ENCODE peak calls at places on chromosomes 13 and 19, in four cellular contexts. G, O, M and L are unnamed samples.

GRCh38 chr13:82817133-82817532 is 1065.1 kb downstream of the SLITRK1 start:
- DNase-seq in M (no peak), G (no peak), O (no peak), L (no peak)

GRCh38 chr19:49432141-49433073 is 7.2 kb downstream of the GFY start:
- DNase-seq in M (no peak), G (peak), O (no peak), L (no peak)

GRCh38 chr19:681029-681626 is 4.9 kb downstream of the FSTL3 start:
- DNase-seq in O (peak), M (no peak), G (peak), L (peak)

GRCh38 chr19:12055784-12056183 is 3.0 kb upstream of the ZNF878 start:
- DNase-seq in G (no peak), M (no peak), O (no peak), L (no peak)

GRCh38 chr13:34577051-34577450 is 365.0 kb upstream of the NBEA start:
- DNase-seq in M (no peak), G (no peak), O (no peak), L (no peak)

GRCh38 chr19:10517760-10518443 is 655 bp upstream of the S1PR5 start:
- DNase-seq in G (peak), M (no peak), O (peak), L (peak)

GRCh38 chr13:112444416-112445399 is 68.6 kb downstream of the SPACA7 start:
- DNase-seq in O (no peak), M (no peak), G (no peak), L (no peak)

GRCh38 chr13:94708031-94708571 is 4.2 kb downstream of the SOX21 start:
- DNase-seq in O (peak), M (no peak), G (peak), L (no peak)

GRCh38 chr19:42965204-42965603 is 28.2 kb upstream of the PSG7 start:
- DNase-seq in M (no peak), O (no peak), G (no peak), L (no peak)

GRCh38 chr19:30093966-30094770 is 152.1 kb downstream of the URI1 start:
- DNase-seq in O (no peak), M (no peak), G (no peak), L (no peak)

GRCh38 chr19:55447421-55448174 is 4.5 kb upstream of the SHISA7 start:
- DNase-seq in O (no peak), G (no peak), M (no peak), L (peak)

GRCh38 chr19:15014579-15014978 is 34.7 kb upstream of the CASP14 start:
- DNase-seq in O (peak), M (no peak), G (peak), L (peak)

GRCh38 chr19:30071871-30072270 is 129.8 kb downstream of the URI1 start:
- DNase-seq in G (no peak), M (no peak), O (no peak), L (no peak)

GRCh38 chr13:84400711-84401110 is 518.4 kb upstream of the SLITRK1 start:
- DNase-seq in M (no peak), O (no peak), G (no peak), L (no peak)

GRCh38 chr13:112522578-112522977 is 65.4 kb downstream of the TUBGCP3 start:
- DNase-seq in M (no peak), O (no peak), G (no peak), L (no peak)

GRCh38 chr13:109576331-109576813 is 210.0 kb downstream of the IRS2 start:
- DNase-seq in O (no peak), M (no peak), G (no peak), L (no peak)

GRCh38 chr13:106917673-106918652 is 350.0 kb upstream of the ARGLU1 start:
- DNase-seq in G (peak), O (peak), M (no peak), L (peak)

GRCh38 chr13:26342898-26343297 is 89.0 kb downstream of the CDK8 start:
- DNase-seq in G (no peak), M (no peak), O (no peak), L (no peak)

GRCh38 chr19:11257827-11258380 is 4.4 kb downstream of the DOCK6 start:
- DNase-seq in M (no peak), G (no peak), O (no peak), L (no peak)

GRCh38 chr19:1768918-1769644 is 15.8 kb downstream of the ONECUT3 start:
- DNase-seq in M (no peak), O (no peak), G (no peak), L (no peak)

GRCh38 chr19:46491975-46492682 is 3.5 kb downstream of the PNMA8B start:
- DNase-seq in M (no peak), O (no peak), G (no peak), L (no peak)

GRCh38 chr19:57872450-57872849 is 16.4 kb downstream of the ZNF814 start:
- DNase-seq in O (no peak), M (no peak), G (no peak), L (no peak)
- TF ChIP-seq ELF4 in O (no peak), M (no peak), G (no peak), L (no peak)

GRCh38 chr13:27635256-27635655 is 13.6 kb downstream of the POLR1D start:
- DNase-seq in M (no peak), G (no peak), O (no peak), L (no peak)

GRCh38 chr13:27638521-27638920 is 16.8 kb downstream of the POLR1D start:
- DNase-seq in G (no peak), O (no peak), M (no peak), L (no peak)

GRCh38 chr13:27634791-27635190 is 13.1 kb downstream of the POLR1D start:
- DNase-seq in M (no peak), O (no peak), G (no peak), L (no peak)

GRCh38 chr13:27637289-27637626 is 15.6 kb downstream of the POLR1D start:
- DNase-seq in G (no peak), M (peak), O (no peak), L (no peak)

DNA sequence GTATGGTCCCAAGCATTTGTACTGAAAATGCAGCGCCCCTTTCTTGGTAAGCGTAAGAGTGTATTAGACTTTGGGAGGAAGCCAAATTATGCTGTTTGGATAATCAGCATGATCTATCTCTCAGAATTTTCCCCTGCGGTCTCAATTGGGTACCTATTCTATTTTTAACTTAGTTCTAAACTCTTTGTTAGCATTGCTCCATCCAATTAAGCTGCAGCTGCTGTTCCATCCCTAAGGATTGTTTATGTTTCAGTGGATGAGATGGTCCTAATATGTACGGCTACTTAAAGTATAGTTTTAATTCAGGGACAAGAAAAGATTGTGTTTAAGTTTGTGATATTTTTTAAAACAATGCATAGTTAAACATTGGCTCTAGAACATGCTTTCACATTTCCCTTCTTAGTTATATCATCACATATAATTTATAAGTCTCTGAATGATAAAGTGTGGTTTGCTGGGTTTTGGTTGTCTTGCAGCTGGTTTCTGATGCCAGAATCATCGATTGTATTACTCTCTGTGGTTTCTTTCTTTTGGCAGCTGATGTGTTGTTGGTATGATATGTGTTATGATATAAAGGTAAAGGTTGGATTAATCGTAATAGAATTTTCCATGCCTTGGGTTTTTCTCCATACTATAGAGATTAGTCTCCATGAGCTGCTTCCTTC is 15.1 kb downstream of the POLR1D start:
- DNase-seq in M (no peak), O (no peak), G (no peak), L (no peak)
- TF ChIP-seq ELF4 in M (no peak), O (no peak), G (no peak), L (no peak)

GRCh38 chr13:75180805-75181455 is 301.0 kb downstream of the TBC1D4 start:
- DNase-seq in M (no peak), G (no peak), O (no peak), L (no peak)
- TF ChIP-seq ELF4 in M (no peak), G (no peak), O (no peak), L (no peak)

GRCh38 chr13:90752070-90752469 is 595.4 kb upstream of the MIR17HG start:
- DNase-seq in G (no peak), O (no peak), M (no peak), L (no peak)

GRCh38 chr13:90750957-90751356 is 596.5 kb upstream of the MIR17HG start:
- DNase-seq in G (no peak), O (no peak), M (no peak), L (no peak)

GRCh38 chr13:90750021-90750420 is 597.5 kb upstream of the MIR17HG start:
- DNase-seq in G (no peak), M (no peak), O (peak), L (no peak)

GRCh38 chr13:90746230-90746629 is 601.3 kb upstream of the MIR17HG start:
- DNase-seq in G (no peak), O (no peak), M (no peak), L (no peak)
- TF ChIP-seq ELF4 in G (no peak), O (no peak), M (no peak), L (no peak)

DNA sequence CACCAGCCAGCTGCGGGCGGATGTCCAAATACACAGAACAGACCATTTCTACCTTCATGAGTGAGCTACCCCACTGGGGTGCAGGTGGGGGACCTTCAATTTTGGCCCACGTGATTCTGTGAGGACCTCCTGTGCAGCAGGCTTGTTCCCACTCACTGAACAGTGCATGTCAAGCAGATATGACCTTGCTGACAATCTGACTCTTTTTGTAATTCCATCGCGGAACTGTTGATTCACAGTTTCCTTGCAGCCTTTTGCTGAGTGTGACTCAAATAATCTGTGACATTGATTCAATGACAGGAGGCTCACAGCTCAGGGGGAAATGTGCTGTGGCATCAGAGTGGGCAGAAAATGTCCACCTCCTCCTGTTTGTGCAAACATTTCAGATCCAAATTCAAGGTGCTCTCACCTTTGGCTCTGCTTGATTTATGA is 170.2 kb upstream of the KL start:
- DNase-seq in O (no peak), G (no peak), M (no peak), L (no peak)
- TF ChIP-seq ELF4 in O (no peak), G (no peak), M (no peak), L (no peak)

DNA sequence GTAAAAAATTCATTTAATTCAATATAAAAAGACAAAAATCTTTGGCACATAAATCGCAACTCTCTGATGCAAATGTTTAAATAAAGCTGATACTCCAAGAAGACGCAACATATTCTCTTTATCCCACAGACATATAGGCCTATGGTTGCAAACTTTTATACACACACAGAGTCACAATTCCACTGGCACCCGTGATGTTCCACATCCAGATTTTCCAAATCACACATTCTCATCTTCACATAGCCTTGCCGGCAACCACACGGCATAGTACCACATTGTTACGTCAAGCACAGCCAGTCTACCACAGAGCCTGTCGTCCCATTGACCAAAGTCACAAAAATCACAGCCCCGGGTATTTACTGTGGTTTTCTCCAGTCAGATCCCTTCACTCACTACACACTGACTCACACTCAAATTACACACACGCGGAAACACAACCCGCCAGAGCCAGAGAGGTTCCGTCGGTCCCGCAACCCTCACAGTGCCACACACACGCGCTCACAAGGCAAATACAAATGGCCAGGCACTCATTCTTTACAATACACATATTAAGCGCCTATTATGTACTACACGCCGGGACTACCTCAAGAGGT is 546 bp upstream of the ZNF546 start:
- DNase-seq in O (peak), G (no peak), M (peak), L (peak)
- TF ChIP-seq ELF4 in O (no peak), G (no peak), M (no peak), L (no peak)

GRCh38 chr13:18956473-18957078 is 225.0 kb downstream of the TUBA3C start:
- DNase-seq in O (no peak), G (no peak), M (no peak), L (no peak)
- TF ChIP-seq ELF4 in O (no peak), G (no peak), M (no peak), L (no peak)

DNA sequence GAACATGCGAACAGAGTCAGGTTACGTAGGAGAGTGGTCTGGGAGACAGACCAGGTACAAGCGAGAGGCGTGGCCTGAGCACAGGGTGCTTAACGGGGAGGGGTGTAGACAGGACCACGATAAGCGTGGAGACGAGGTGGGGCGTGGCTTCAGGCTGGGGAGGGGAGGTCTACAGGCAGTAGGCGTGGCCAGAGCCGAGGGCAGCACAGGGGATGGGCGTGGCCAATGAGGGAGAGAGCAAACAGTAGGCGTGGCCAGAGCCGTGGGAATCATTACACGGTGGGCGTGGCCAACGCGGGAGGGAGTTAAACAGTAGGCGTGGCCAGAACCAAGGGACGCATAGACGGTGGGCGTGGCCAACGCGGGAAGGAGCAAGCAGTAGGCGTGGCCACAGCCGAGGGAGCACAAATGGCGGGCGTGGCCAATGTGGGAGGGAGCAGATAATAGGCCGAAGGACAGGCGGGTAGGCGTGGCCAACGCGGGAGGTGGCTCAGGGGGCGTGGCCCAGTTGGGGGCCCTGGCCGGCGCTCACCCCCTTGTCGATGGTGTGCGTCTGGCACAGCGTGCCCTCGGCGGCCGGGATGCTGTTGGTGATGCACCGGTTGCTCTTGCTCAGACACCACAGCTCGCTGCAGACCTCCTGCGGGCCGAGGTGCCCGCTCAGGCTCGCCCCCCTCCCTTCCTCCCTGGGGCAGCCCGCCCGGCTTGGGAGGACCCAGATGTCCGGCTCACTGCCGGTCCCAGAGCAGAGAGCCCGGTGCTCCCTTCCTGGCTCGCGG is 15.2 kb upstream of the MYO1F start:
- DNase-seq in O (peak), G (peak), M (no peak), L (peak)
- TF ChIP-seq ELF4 in O (no peak), G (no peak), M (no peak), L (no peak)

GRCh38 chr19:17394891-17395415 is 957 bp upstream of the CCDC194 start:
- DNase-seq in M (no peak), O (peak), G (peak), L (peak)
- TF ChIP-seq ELF4 in M (no peak), O (no peak), G (no peak), L (peak)